ENCODE peak calls at places on chromosome 4, in four cellular contexts. B is NT2/D1, C is left ventricle myocardium inferior, H is ureter. V is an unnamed sample.

GRCh38 chr4:18570370-18570769 is 548.8 kb upstream of the LCORL start:
- DNase-seq in B (no peak), C (no peak), H (no peak), V (no peak)

GRCh38 chr4:109390369-109390768 is 43.2 kb upstream of the SEC24B start:
- DNase-seq in B (no peak), C (no peak), H (no peak), V (no peak)

GRCh38 chr4:3445111-3445820 is 3.5 kb downstream of the HGFAC start:
- DNase-seq in B (no peak), C (no peak), H (no peak), V (no peak)

GRCh38 chr4:1564535-1565375 is 119.4 kb downstream of the FAM53A start:
- DNase-seq in B (no peak), C (no peak), H (no peak), V (no peak)

GRCh38 chr4:81165853-81166430 is 49.1 kb downstream of the PRKG2 start:
- DNase-seq in B (no peak), C (no peak), H (no peak), V (no peak)

GRCh38 chr4:109729563-109730293 is at the start of gene PLA2G12A:
- DNase-seq in B (peak), C (peak), H (peak), V (peak)

GRCh38 chr4:140103676-140104075 is 50.3 kb downstream of the MAML3 start:
- DNase-seq in B (no peak), C (no peak), H (no peak), V (no peak)

GRCh38 chr4:176635372-176636261 is 157.1 kb downstream of the VEGFC start:
- DNase-seq in B (no peak), C (no peak), H (no peak), V (no peak)

GRCh38 chr4:120821986-120822385 is 100.5 kb downstream of the PRDM5 start:
- DNase-seq in B (no peak), C (no peak), H (no peak), V (no peak)

GRCh38 chr4:57109847-57110634 is at the start of gene IGFBP7:
- DNase-seq in B (no peak), C (peak), H (peak), V (no peak)

V was measured in prostate gland.